ENCODE peak calls at places on chromosomes 1 and 21, in seven cellular contexts. L is HepG2, C is GM12878, B is SK-N-SH, K is HCT116, Y is H1, F is K562. I is an unnamed sample.

GRCh38 chr21:43276811-43277210 is 108.0 kb downstream of the CRYAA start:
- DNase-seq in L (no peak), K (no peak), F (no peak), B (no peak), Y (no peak), C (no peak), I (no peak)

GRCh38 chr1:32864375-32865019 is 6.2 kb downstream of the FNDC5 start:
- DNase-seq in B (no peak), F (no peak), K (no peak), Y (no peak), L (no peak), C (no peak), I (no peak)

GRCh38 chr21:41593784-41594138 is 85.8 kb upstream of the TMPRSS2 start:
- DNase-seq in C (no peak), F (no peak), B (no peak), L (no peak), Y (no peak), K (no peak), I (no peak)

GRCh38 chr1:54805466-54805865 is 4.3 kb upstream of the TTC22 start:
- DNase-seq in K (no peak), L (no peak), Y (no peak), F (no peak), C (no peak), B (no peak), I (no peak)

GRCh38 chr1:223770621-223771315 is 58.4 kb downstream of the CAPN2 start:
- DNase-seq in B (no peak), K (no peak), C (no peak), Y (no peak), F (no peak), L (no peak), I (no peak)

GRCh38 chr1:118147542-118147941 is 37.5 kb downstream of the SPAG17 start:
- DNase-seq in Y (no peak), F (no peak), C (no peak), L (no peak), K (no peak), B (no peak), I (peak)

GRCh38 chr1:107647012-107647411 is 318.0 kb downstream of the VAV3 start:
- DNase-seq in C (no peak), K (no peak), L (no peak), Y (no peak), F (no peak), B (peak), I (no peak)

GRCh38 chr1:87329051-87329755 is 523 bp downstream of the LMO4 start:
- DNase-seq in K (no peak), Y (no peak), C (no peak), F (peak), B (peak), L (peak), I (peak)

GRCh38 chr1:147545133-147545532 is 3.8 kb downstream of the BCL9 start:
- DNase-seq in Y (peak), L (no peak), K (peak), B (no peak), C (peak), F (no peak), I (no peak)

GRCh38 chr1:8259498-8260290 is 58.2 kb upstream of the SLC45A1 start:
- DNase-seq in L (peak), Y (no peak), B (no peak), K (peak), C (no peak), F (no peak), I (peak)

GRCh38 chr21:41227357-41228005 is 59.5 kb downstream of the BACE2 start:
- DNase-seq in B (no peak), K (no peak), Y (no peak), L (no peak), C (no peak), F (no peak), I (no peak)

GRCh38 chr21:33011462-33011861 is 14.3 kb upstream of the OLIG2 start:
- DNase-seq in K (peak), F (no peak), B (no peak), C (no peak), L (peak), Y (no peak), I (no peak)

GRCh38 chr1:78340006-78340405 is 150.8 kb upstream of the PTGFR start:
- DNase-seq in K (peak), Y (no peak), L (no peak), F (no peak), C (no peak), B (no peak), I (no peak)

GRCh38 chr1:55074455-55074854 is 35.1 kb downstream of the PCSK9 start:
- DNase-seq in B (no peak), Y (no peak), K (no peak), L (no peak), C (no peak), F (no peak), I (no peak)

GRCh38 chr1:117664314-117664713 is 58.5 kb downstream of the TENT5C start:
- DNase-seq in F (peak), L (no peak), Y (no peak), K (no peak), C (peak), B (no peak), I (no peak)

GRCh38 chr1:228081144-228081543 is 1.4 kb upstream of the ARF1 start:
- DNase-seq in Y (no peak), C (no peak), F (no peak), B (peak), K (no peak), L (no peak), I (no peak)

GRCh38 chr1:115445090-115445489 is 107.0 kb upstream of the NGF start:
- DNase-seq in K (no peak), B (no peak), C (no peak), F (no peak), L (no peak), Y (no peak), I (no peak)

GRCh38 chr21:30434033-30434631 is 4.1 kb downstream of the KRTAP13-4 start:
- DNase-seq in L (no peak), B (peak), C (no peak), F (peak), Y (peak), K (no peak), I (peak)

GRCh38 chr1:174364996-174365760 is 82.6 kb upstream of the GPR52 start:
- DNase-seq in K (no peak), Y (no peak), F (no peak), L (no peak), C (no peak), B (no peak), I (no peak)

DNA sequence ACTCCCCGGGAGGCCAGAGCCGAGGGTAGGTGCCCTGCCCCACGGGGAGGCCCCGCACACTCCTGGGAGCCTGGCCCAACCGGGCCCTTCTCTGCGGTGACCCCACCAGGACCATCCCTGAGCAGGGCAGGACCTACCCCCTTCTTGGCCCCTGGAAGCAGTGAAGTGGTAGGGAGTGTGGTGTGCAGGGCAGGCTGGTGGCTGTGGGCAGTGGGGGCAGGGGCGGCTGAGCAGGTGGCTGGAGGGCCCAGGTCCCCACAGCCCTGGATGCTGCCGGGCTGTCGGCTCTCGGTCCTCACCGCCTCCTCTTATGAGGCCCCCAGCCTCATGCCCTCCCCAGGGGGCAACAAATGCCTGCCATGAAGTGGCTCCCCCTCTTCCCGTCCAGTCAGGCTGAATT is 19.5 kb downstream of the PLCH2 start:
- DNase-seq in K (no peak), B (no peak), L (no peak), Y (no peak), F (no peak), C (no peak), I (no peak)
- TF ChIP-seq JUND in K (no peak), B (no peak), L (no peak), Y (no peak), F (no peak), C (no peak), I (no peak)

GRCh38 chr1:202613571-202613970 is 96.7 kb downstream of the SYT2 start:
- DNase-seq in K (no peak), C (no peak), B (no peak), Y (no peak), F (no peak), L (no peak), I (no peak)

GRCh38 chr1:202619528-202619927 is 90.7 kb downstream of the SYT2 start:
- DNase-seq in L (no peak), Y (no peak), F (no peak), K (no peak), B (no peak), C (no peak), I (no peak)

GRCh38 chr1:202616355-202616910 is 93.8 kb downstream of the SYT2 start:
- DNase-seq in L (no peak), C (peak), B (no peak), Y (no peak), F (no peak), K (no peak), I (no peak)

GRCh38 chr1:202618387-202619022 is 91.7 kb downstream of the SYT2 start:
- DNase-seq in K (no peak), C (no peak), B (no peak), Y (no peak), F (no peak), L (no peak), I (no peak)

GRCh38 chr1:202615501-202616354 is 94.5 kb downstream of the SYT2 start:
- DNase-seq in Y (no peak), F (no peak), B (peak), K (no peak), C (peak), L (no peak), I (no peak)
- TF ChIP-seq JUND in Y (no peak), F (no peak), B (no peak), K (no peak), C (no peak), L (no peak), I (no peak)

GRCh38 chr1:167463856-167464565 is 54.3 kb downstream of the CD247 start:
- DNase-seq in L (no peak), K (no peak), F (no peak), Y (no peak), C (no peak), B (no peak), I (no peak)
- TF ChIP-seq JUND in L (no peak), K (no peak), F (no peak), Y (no peak), C (no peak), B (no peak), I (no peak)

GRCh38 chr1:10510520-10511493 is 36.1 kb downstream of the PEX14 start:
- DNase-seq in Y (no peak), B (no peak), F (peak), L (no peak), C (peak), K (peak), I (no peak)
- TF ChIP-seq JUND in Y (no peak), B (peak), F (peak), L (no peak), C (peak), K (peak), I (peak)

DNA sequence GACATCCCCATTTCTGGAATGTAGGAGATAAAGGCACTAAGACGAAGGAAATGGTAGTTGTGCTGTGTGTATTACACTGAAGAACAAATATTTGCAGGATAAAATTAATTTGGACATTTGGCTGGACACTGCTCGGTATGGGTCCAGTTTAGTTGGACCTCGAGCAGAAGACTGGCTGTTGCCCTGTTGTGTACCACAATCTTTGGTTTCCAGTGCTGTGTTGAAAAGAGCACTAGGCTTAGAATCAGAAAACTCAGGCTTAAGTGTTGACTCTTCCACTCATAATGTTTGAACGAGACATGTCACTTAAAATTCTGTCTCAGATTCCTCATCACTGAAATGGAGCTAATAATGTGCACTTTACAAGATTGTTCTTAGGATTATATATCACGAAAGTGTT is 1.2 kb upstream of the ARPC5 start:
- DNase-seq in F (no peak), Y (no peak), L (no peak), B (no peak), C (no peak), K (no peak), I (no peak)
- TF ChIP-seq JUND in F (no peak), Y (no peak), L (no peak), B (no peak), C (no peak), K (no peak), I (no peak)

DNA sequence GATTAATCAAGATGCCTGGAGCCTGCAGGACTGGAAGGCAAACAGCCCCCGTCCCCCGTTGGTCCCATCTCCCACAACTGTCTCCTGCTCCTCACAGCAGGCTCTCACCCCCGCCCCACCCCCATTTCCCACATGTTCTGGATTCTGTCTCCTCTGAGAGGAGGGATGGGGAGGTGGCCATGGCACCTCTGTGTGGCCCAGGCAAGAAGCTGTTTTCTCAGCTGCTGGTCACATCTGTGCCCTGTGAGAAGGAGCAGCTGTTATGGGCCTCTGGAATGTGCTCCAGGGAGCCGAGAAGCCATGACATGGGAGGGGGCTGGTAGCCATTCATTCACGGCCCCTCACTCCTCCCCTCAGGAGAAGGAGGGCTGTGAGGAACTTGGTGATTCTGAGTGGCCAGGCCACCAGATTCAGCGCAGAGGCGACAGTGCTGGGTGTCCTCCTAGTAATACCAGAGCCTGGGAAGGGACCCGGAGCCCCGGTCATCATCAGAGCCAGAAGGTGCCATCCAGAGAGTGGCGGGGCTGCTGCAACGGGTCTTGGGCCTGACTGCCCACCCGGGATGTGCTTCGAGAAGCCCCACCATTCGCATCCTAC is 1.4 kb downstream of the NES start:
- DNase-seq in Y (no peak), L (no peak), K (no peak), B (peak), C (no peak), F (no peak), I (no peak)
- TF ChIP-seq JUND in Y (no peak), L (no peak), K (no peak), B (no peak), C (no peak), F (no peak), I (no peak)

DNA sequence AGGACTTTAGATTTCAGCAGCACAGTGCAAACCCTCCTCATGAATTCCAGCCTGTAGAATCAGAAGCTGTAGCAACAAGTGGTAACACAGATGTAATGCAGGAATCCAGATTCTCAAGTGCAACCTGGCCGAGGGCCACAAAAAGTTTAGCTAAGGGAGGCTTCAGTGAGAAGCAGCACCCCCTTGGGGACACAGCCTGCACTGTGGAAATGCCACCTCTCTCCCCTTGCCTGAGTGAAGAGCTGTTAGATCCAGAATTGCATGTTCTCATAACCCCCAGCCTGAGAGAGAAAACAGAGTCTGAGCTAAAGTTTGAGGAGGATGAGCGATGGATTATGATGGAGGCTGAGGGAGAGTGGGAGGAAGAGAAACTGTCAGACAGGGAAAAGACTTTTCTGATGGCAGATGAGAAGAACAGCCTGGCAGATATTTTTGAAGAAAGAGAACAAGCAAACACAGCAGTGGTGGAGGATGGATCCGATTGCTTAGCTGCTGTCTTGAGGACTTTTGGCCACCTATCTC is 80.5 kb upstream of the BMP8A start:
- DNase-seq in B (peak), L (peak), K (no peak), C (no peak), F (peak), Y (no peak), I (peak)
- TF ChIP-seq JUND in B (no peak), L (no peak), K (no peak), C (no peak), F (no peak), Y (no peak), I (no peak)

GRCh38 chr1:203537806-203538464 is 44.0 kb downstream of the OPTC start:
- DNase-seq in C (no peak), B (no peak), L (peak), Y (no peak), K (no peak), F (no peak), I (no peak)
- TF ChIP-seq JUND in C (no peak), B (peak), L (no peak), Y (no peak), K (no peak), F (no peak), I (no peak)

DNA sequence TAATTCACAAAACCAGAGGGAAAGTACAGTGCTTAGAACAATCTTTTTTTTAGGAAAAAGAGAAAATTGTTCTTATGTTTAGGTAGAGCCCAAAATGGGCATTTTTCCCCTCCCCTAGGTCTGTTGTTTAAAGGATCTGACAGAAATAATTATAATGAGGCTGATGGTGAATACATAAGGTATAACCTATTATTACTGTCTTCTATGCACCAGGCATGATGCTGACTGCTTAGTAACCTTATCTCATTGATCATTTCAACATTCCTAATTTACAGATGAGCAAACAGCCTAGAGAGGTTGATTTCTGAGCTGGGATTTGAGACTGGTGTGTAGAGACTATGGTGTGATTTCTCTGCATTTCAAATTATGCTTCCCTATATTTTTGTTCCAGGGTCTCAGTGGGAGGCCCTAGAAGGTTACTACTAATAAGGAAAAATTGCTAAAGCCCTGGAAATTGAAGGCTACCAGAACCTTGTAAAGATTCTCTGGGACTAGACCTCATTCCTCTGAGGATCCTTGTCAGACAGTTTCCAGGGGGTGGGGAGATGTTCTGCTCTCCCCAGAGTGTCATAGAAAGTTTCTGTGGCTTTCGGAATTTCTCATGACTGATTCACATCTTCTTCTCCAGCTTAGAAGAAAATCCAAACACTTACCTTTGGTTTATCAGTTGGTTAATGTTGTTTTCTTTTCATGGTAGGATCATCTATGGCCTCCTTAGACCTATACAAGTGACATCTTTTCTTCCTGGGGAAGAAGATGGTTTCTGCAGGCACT is 44.9 kb downstream of the ROR1 start:
- DNase-seq in B (no peak), C (no peak), L (no peak), K (no peak), Y (no peak), F (no peak), I (no peak)
- TF ChIP-seq JUND in B (no peak), C (no peak), L (no peak), K (no peak), Y (no peak), F (no peak), I (no peak)

DNA sequence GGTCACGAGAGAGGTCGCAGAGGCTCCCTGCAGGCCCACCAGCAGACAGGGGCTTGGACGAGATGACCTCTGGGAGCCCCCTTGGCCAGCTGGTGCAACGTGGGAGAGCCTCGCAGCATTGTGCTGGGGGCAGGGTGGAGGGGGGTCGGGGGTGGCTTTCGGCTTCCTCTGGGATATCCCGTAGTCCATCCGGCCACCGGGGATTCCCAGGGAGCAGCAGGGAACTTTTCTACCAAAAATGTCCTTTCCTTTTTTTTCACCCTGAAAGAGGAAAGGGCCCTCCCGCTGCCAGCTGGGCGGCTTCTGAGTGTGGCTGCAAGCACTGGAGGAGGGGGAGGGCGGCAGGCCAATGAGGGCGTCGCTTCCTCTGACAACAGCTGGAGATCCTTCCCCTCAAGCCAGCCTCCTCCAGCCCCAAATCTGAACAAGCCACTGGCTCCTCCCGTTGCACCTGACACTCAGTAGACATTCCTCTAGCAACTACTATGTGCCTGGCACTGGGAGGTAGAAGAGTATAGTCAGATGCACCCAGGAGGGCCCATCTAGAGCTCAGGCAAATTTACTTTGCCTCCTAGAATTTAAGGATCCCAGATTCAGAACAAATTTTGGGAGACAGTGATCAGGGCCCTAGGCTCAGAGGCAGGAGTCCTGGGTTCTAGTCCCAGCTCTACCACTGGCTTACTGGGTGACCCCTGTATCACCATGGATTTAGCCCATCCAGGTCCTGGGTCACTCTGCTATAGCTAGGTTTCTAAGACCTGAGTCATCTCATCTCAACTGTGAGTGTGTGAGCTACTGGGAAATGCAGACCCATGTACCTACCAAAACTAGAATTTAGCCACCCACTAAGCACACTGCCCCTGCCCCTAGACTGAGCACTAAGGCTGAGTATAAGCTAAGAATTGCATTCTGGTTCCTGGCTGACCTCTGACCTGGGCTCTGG is 2.7 kb downstream of the MOB3C start:
- DNase-seq in B (no peak), F (peak), Y (peak), K (no peak), C (peak), L (no peak), I (no peak)
- TF ChIP-seq JUND in B (no peak), F (no peak), Y (no peak), K (no peak), C (no peak), L (no peak), I (no peak)

I was measured in T47D.